ENCODE peak calls at places on chromosomes 5 and 9, in six cellular contexts. N, D, S, L, Q and G are unnamed samples.

GRCh38 chr9:95297316-95297715 is 20.2 kb downstream of the FANCC start:
- DNase-seq in N (no peak), D (no peak), S (no peak), L (no peak), Q (no peak), G (no peak)

GRCh38 chr5:7467179-7467578 is 71.2 kb downstream of the ADCY2 start:
- DNase-seq in N (no peak), D (no peak), S (no peak), L (no peak), Q (no peak), G (no peak)

GRCh38 chr9:18208166-18209059 is 265.5 kb upstream of the ADAMTSL1 start:
- DNase-seq in N (no peak), D (no peak), S (peak), L (peak), Q (peak), G (peak)

GRCh38 chr5:23014251-23014650 is 161.1 kb upstream of the CDH12 start:
- DNase-seq in N (no peak), D (no peak), S (no peak), L (no peak), Q (no peak), G (no peak)

GRCh38 chr5:31781772-31782171 is 142.8 kb downstream of the PDZD2 start:
- DNase-seq in N (no peak), D (no peak), S (no peak), L (no peak), Q (no peak), G (peak)

GRCh38 chr9:96877269-96877668 is 23.0 kb upstream of the ZNF782 start:
- DNase-seq in N (no peak), D (no peak), S (no peak), L (no peak), Q (no peak), G (no peak)

GRCh38 chr9:105459329-105459728 is 11.5 kb downstream of the FSD1L start:
- DNase-seq in N (no peak), D (no peak), S (no peak), L (no peak), Q (no peak), G (no peak)

GRCh38 chr5:169149317-169149716 is 151.6 kb downstream of the SLIT3 start:
- DNase-seq in N (no peak), D (no peak), S (peak), L (no peak), Q (peak), G (no peak)

GRCh38 chr5:147483961-147484707 is 25.7 kb downstream of the DPYSL3 start:
- DNase-seq in N (no peak), D (no peak), S (no peak), L (peak), Q (peak), G (peak)

GRCh38 chr9:71793386-71794105 is 25.2 kb upstream of the CEMIP2 start:
- DNase-seq in N (no peak), D (no peak), S (peak), L (peak), Q (peak), G (no peak)

GRCh38 chr5:97418472-97418871 is 235.4 kb upstream of the RIOK2 start:
- DNase-seq in N (no peak), D (no peak), S (no peak), L (no peak), Q (no peak), G (no peak)

GRCh38 chr5:67047180-67047579 is 149.4 kb downstream of the CD180 start:
- DNase-seq in N (no peak), D (no peak), S (no peak), L (no peak), Q (no peak), G (no peak)

GRCh38 chr5:6702633-6703032 is 10.6 kb upstream of the TENT4A start:
- DNase-seq in N (no peak), D (no peak), S (no peak), L (no peak), Q (no peak), G (no peak)

GRCh38 chr5:167254150-167254549 is 1037.3 kb upstream of the WWC1 start:
- DNase-seq in N (no peak), D (no peak), S (no peak), L (no peak), Q (no peak), G (no peak)

GRCh38 chr9:70504814-70505213 is 90.4 kb upstream of the KLF9 start:
- DNase-seq in N (no peak), D (no peak), S (no peak), L (peak), Q (no peak), G (no peak)

GRCh38 chr5:60287174-60287771 is 393.7 kb upstream of the PDE4D start:
- DNase-seq in N (no peak), D (no peak), S (peak), L (peak), Q (peak), G (peak)

GRCh38 chr9:94919376-94920098 is 193.0 kb downstream of the AOPEP start:
- DNase-seq in N (no peak), D (no peak), S (no peak), L (peak), Q (peak), G (peak)

GRCh38 chr9:116860509-116861120 is 173.5 kb downstream of the TRIM32 start:
- DNase-seq in N (no peak), D (no peak), S (peak), L (peak), Q (peak), G (peak)

GRCh38 chr5:5407924-5408323 is 14.6 kb upstream of the ICE1 start:
- DNase-seq in N (no peak), D (no peak), S (no peak), L (no peak), Q (no peak), G (no peak)

GRCh38 chr9:99192786-99193465 is 28.8 kb downstream of the ALG2 start:
- DNase-seq in N (no peak), D (no peak), S (no peak), L (peak), Q (peak), G (no peak)

GRCh38 chr9:133141833-133142594 is 21.0 kb upstream of the RALGDS start:
- DNase-seq in N (peak), D (peak), S (no peak), L (no peak), Q (no peak), G (peak)

GRCh38 chr9:84668204-84669007 is 1.1 kb upstream of the NTRK2 start:
- DNase-seq in N (no peak), D (no peak), S (peak), L (peak), Q (peak), G (peak)

GRCh38 chr5:13536921-13537320 is 407.6 kb downstream of the DNAH5 start:
- DNase-seq in N (no peak), D (no peak), S (no peak), L (no peak), Q (peak), G (no peak)

GRCh38 chr5:135534609-135535419 is 950 bp downstream of the NEUROG1 start:
- DNase-seq in N (no peak), D (no peak), S (peak), L (no peak), Q (no peak), G (no peak)

GRCh38 chr9:126009047-126009446 is 261.9 kb downstream of the PBX3 start:
- DNase-seq in N (no peak), D (no peak), S (no peak), L (no peak), Q (peak), G (no peak)

GRCh38 chr9:137453643-137454081 is 5.5 kb downstream of the NSMF start:
- DNase-seq in N (peak), D (peak), S (peak), L (peak), Q (peak), G (no peak)

GRCh38 chr9:14525840-14526239 is 167.4 kb downstream of the ZDHHC21 start:
- DNase-seq in N (no peak), D (no peak), S (no peak), L (no peak), Q (no peak), G (no peak)